ENCODE peak calls at places on chromosomes 11 and 22, in six cellular contexts. L, K, X, Z, U and B are unnamed samples.

GRCh38 chr11:128684582-128685382 is 9.1 kb upstream of the FLI1 start:
- DNase-seq in U (no peak), X (no peak), K (no peak), L (no peak), Z (no peak), B (no peak)

GRCh38 chr11:19409307-19409706 is 168.6 kb upstream of the E2F8 start:
- DNase-seq in L (no peak), K (no peak), Z (no peak), X (no peak), U (no peak), B (no peak)

GRCh38 chr11:72338266-72338665 is 94.3 kb upstream of the PHOX2A start:
- DNase-seq in L (no peak), K (no peak), U (no peak), Z (no peak), X (no peak), B (no peak)

GRCh38 chr11:24198458-24198857 is 298.4 kb upstream of the LUZP2 start:
- DNase-seq in K (no peak), U (no peak), Z (no peak), X (no peak), L (no peak), B (no peak)

GRCh38 chr11:16543642-16544041 is 187.3 kb upstream of the SOX6 start:
- DNase-seq in X (no peak), K (no peak), Z (no peak), L (no peak), U (no peak), B (no peak)

GRCh38 chr11:44145011-44145777 is 49.7 kb downstream of the EXT2 start:
- DNase-seq in Z (no peak), U (no peak), L (no peak), K (no peak), X (no peak), B (no peak)

GRCh38 chr11:108788565-108789199 is 123.8 kb downstream of the DDX10 start:
- DNase-seq in K (no peak), Z (peak; percentile 51), X (peak; percentile 20), L (no peak), U (no peak), B (no peak)

GRCh38 chr22:29080061-29080975 is 7.5 kb downstream of the KREMEN1 start:
- DNase-seq in Z (peak; percentile 89), K (no peak), U (no peak), X (no peak), L (no peak), B (no peak)

GRCh38 chr11:69647349-69647748 is 6.4 kb downstream of the CCND1 start:
- DNase-seq in X (no peak), L (no peak), K (peak; percentile 69), Z (peak; percentile 26), U (no peak), B (no peak)